ENCODE peak calls at places on chromosome 18, in seven cellular contexts. One of them, this sample, is unnamed.

GRCh38 chr18:23547806-23548205 is 38.5 kb downstream of the NPC1 start:
- DNase-seq in right atrium auricular region: no peak
- DNase-seq in psoas muscle: no peak
- DNase-seq in mammary epithelial cell: peak; percentile 57
- DNase-seq in pancreas: no peak
- DNase-seq in Peyer's patch: no peak
- DNase-seq in GM23338: no peak
- DNase-seq in this sample: no peak

GRCh38 chr18:79420033-79420745 is 24.5 kb downstream of the NFATC1 start:
- DNase-seq in right atrium auricular region: no peak
- DNase-seq in psoas muscle: no peak
- DNase-seq in mammary epithelial cell: no peak
- DNase-seq in pancreas: no peak
- DNase-seq in Peyer's patch: no peak
- DNase-seq in GM23338: no peak
- DNase-seq in this sample: peak; percentile 81

GRCh38 chr18:13658444-13659204 is 67.7 kb downstream of the FAM210A start:
- DNase-seq in right atrium auricular region: no peak
- DNase-seq in psoas muscle: no peak
- DNase-seq in mammary epithelial cell: no peak
- DNase-seq in pancreas: no peak
- DNase-seq in Peyer's patch: no peak
- DNase-seq in GM23338: no peak
- DNase-seq in this sample: no peak

GRCh38 chr18:29147944-29148343 is 971.0 kb upstream of the CDH2 start:
- DNase-seq in right atrium auricular region: no peak
- DNase-seq in psoas muscle: no peak
- DNase-seq in mammary epithelial cell: peak; percentile 34
- DNase-seq in pancreas: no peak
- DNase-seq in Peyer's patch: no peak
- DNase-seq in GM23338: peak; percentile 68
- DNase-seq in this sample: peak; percentile 65

GRCh38 chr18:61333746-61334490 is 688 bp downstream of the CDH20 start:
- DNase-seq in right atrium auricular region: no peak
- DNase-seq in psoas muscle: no peak
- DNase-seq in mammary epithelial cell: peak; percentile 5
- DNase-seq in pancreas: no peak
- DNase-seq in Peyer's patch: no peak
- DNase-seq in GM23338: peak; percentile 65
- DNase-seq in this sample: peak; percentile 83

GRCh38 chr18:23143059-23143831 is 8.0 kb downstream of the CABLES1 start:
- DNase-seq in right atrium auricular region: peak; percentile 82
- DNase-seq in psoas muscle: peak; percentile 31
- DNase-seq in mammary epithelial cell: peak; percentile 80
- DNase-seq in pancreas: no peak
- DNase-seq in Peyer's patch: no peak
- DNase-seq in GM23338: no peak
- DNase-seq in this sample: no peak

GRCh38 chr18:77711096-77711495 is 461.4 kb downstream of the GALR1 start:
- DNase-seq in right atrium auricular region: no peak
- DNase-seq in psoas muscle: no peak
- DNase-seq in mammary epithelial cell: no peak
- DNase-seq in pancreas: no peak
- DNase-seq in Peyer's patch: no peak
- DNase-seq in GM23338: peak; percentile 14
- DNase-seq in this sample: no peak

GRCh38 chr18:6920099-6920955 is 190.8 kb downstream of the ARHGAP28 start:
- DNase-seq in right atrium auricular region: no peak
- DNase-seq in psoas muscle: peak; percentile 18
- DNase-seq in mammary epithelial cell: peak; percentile 64
- DNase-seq in pancreas: peak; percentile 58
- DNase-seq in Peyer's patch: no peak
- DNase-seq in GM23338: peak; percentile 90
- DNase-seq in this sample: peak; percentile 94

GRCh38 chr18:75269140-75269676 is 58.6 kb downstream of the TSHZ1 start:
- DNase-seq in right atrium auricular region: no peak
- DNase-seq in psoas muscle: no peak
- DNase-seq in mammary epithelial cell: no peak
- DNase-seq in pancreas: no peak
- DNase-seq in Peyer's patch: no peak
- DNase-seq in GM23338: no peak
- DNase-seq in this sample: no peak

GRCh38 chr18:57836557-57836956 is 33.4 kb upstream of the ATP8B1 start:
- DNase-seq in right atrium auricular region: no peak
- DNase-seq in psoas muscle: no peak
- DNase-seq in mammary epithelial cell: no peak
- DNase-seq in pancreas: no peak
- DNase-seq in Peyer's patch: no peak
- DNase-seq in GM23338: no peak
- DNase-seq in this sample: no peak

GRCh38 chr18:31424383-31424988 is 23.1 kb upstream of the DSG3 start:
- DNase-seq in right atrium auricular region: no peak
- DNase-seq in psoas muscle: no peak
- DNase-seq in mammary epithelial cell: peak; percentile 31
- DNase-seq in pancreas: no peak
- DNase-seq in Peyer's patch: no peak
- DNase-seq in GM23338: peak; percentile 83
- DNase-seq in this sample: peak; percentile 87

GRCh38 chr18:58391932-58392331 is 237.0 kb downstream of the ALPK2 start:
- DNase-seq in right atrium auricular region: no peak
- DNase-seq in psoas muscle: no peak
- DNase-seq in mammary epithelial cell: no peak
- DNase-seq in pancreas: no peak
- DNase-seq in Peyer's patch: no peak
- DNase-seq in GM23338: no peak
- DNase-seq in this sample: peak; percentile 47

GRCh38 chr18:43893001-43893637 is 615.8 kb upstream of the SYT4 start:
- DNase-seq in right atrium auricular region: no peak
- DNase-seq in psoas muscle: no peak
- DNase-seq in mammary epithelial cell: peak; percentile 92
- DNase-seq in pancreas: no peak
- DNase-seq in Peyer's patch: no peak
- DNase-seq in GM23338: no peak
- DNase-seq in this sample: no peak

GRCh38 chr18:11859282-11859797 is 8.1 kb downstream of the CHMP1B start:
- DNase-seq in right atrium auricular region: no peak
- DNase-seq in psoas muscle: no peak
- DNase-seq in mammary epithelial cell: peak; percentile 39
- DNase-seq in pancreas: no peak
- DNase-seq in Peyer's patch: no peak
- DNase-seq in GM23338: no peak
- DNase-seq in this sample: peak; percentile 43

GRCh38 chr18:13372405-13372995 is 153.9 kb downstream of the LDLRAD4 start:
- DNase-seq in right atrium auricular region: peak; percentile 56
- DNase-seq in psoas muscle: no peak
- DNase-seq in mammary epithelial cell: no peak
- DNase-seq in pancreas: no peak
- DNase-seq in Peyer's patch: no peak
- DNase-seq in GM23338: no peak
- DNase-seq in this sample: no peak

GRCh38 chr18:62616331-62616805 is 93.5 kb downstream of the ZCCHC2 start:
- DNase-seq in right atrium auricular region: no peak
- DNase-seq in psoas muscle: peak; percentile 30
- DNase-seq in mammary epithelial cell: no peak
- DNase-seq in pancreas: no peak
- DNase-seq in Peyer's patch: no peak
- DNase-seq in GM23338: no peak
- DNase-seq in this sample: no peak

GRCh38 chr18:71442830-71443229 is 1101.3 kb downstream of the CBLN2 start:
- DNase-seq in right atrium auricular region: no peak
- DNase-seq in psoas muscle: no peak
- DNase-seq in mammary epithelial cell: no peak
- DNase-seq in pancreas: no peak
- DNase-seq in Peyer's patch: no peak
- DNase-seq in GM23338: no peak
- DNase-seq in this sample: no peak

GRCh38 chr18:13525381-13526029 is 200.9 kb downstream of the FAM210A start:
- DNase-seq in right atrium auricular region: peak; percentile 52
- DNase-seq in psoas muscle: no peak
- DNase-seq in mammary epithelial cell: no peak
- DNase-seq in pancreas: no peak
- DNase-seq in Peyer's patch: no peak
- DNase-seq in GM23338: peak; percentile 35
- DNase-seq in this sample: peak; percentile 57

GRCh38 chr18:7479756-7480155 is 87.4 kb upstream of the PTPRM start:
- DNase-seq in right atrium auricular region: no peak
- DNase-seq in psoas muscle: no peak
- DNase-seq in mammary epithelial cell: no peak
- DNase-seq in pancreas: no peak
- DNase-seq in Peyer's patch: no peak
- DNase-seq in GM23338: no peak
- DNase-seq in this sample: no peak

GRCh38 chr18:75154997-75155396 is 53.9 kb downstream of the PTGR3 start:
- DNase-seq in right atrium auricular region: peak; percentile 43
- DNase-seq in psoas muscle: no peak
- DNase-seq in mammary epithelial cell: no peak
- DNase-seq in pancreas: no peak
- DNase-seq in Peyer's patch: no peak
- DNase-seq in GM23338: no peak
- DNase-seq in this sample: peak; percentile 22

DNA sequence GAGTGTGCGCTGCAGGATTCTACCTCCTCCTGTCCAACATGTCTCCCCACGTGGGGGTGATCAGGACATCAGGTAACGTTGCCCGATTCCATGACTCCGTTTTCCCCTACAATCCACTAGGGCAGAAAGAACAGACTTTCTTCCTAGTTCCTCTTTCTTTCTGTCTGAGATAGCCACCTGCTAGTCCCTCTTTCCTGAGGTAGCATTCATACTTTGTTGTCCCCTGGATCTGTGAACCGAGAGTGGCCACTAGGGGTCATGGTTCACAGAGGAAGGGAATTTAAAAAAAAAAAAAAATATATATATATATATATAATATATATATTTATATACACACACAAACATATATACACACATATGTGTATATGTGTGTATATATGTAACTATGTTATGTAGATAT is 210.0 kb upstream of the ZNF521 start:
- DNase-seq in right atrium auricular region: no peak
- DNase-seq in psoas muscle: no peak
- DNase-seq in mammary epithelial cell: peak; percentile 3
- DNase-seq in pancreas: no peak
- DNase-seq in Peyer's patch: no peak
- DNase-seq in GM23338: peak; percentile 66
- DNase-seq in this sample: peak; percentile 73
- TF ChIP-seq CTCF in right atrium auricular region: peak; percentile 38
- TF ChIP-seq CTCF in psoas muscle: peak; percentile 31
- TF ChIP-seq CTCF in mammary epithelial cell: peak; percentile 53
- TF ChIP-seq CTCF in pancreas: no peak
- TF ChIP-seq CTCF in Peyer's patch: no peak
- TF ChIP-seq CTCF in GM23338: peak; percentile 50
- TF ChIP-seq CTCF in this sample: peak; percentile 79

GRCh38 chr18:9148239-9148552 is 11.6 kb downstream of the ANKRD12 start:
- DNase-seq in right atrium auricular region: no peak
- DNase-seq in psoas muscle: no peak
- DNase-seq in mammary epithelial cell: no peak
- DNase-seq in pancreas: no peak
- DNase-seq in Peyer's patch: no peak
- DNase-seq in GM23338: no peak
- DNase-seq in this sample: no peak
- H3K4me1 ChIP-seq in right atrium auricular region: no peaks in the 10 kb centered on the region
- H3K4me1 ChIP-seq in psoas muscle: peaks cover 92% of the 10 kb centered on the region
- H3K4me1 ChIP-seq in mammary epithelial cell: peaks cover 12% of the 10 kb centered on the region
- H3K4me1 ChIP-seq in pancreas: peaks cover 19% of the 10 kb centered on the region
- H3K4me1 ChIP-seq in Peyer's patch: peaks cover 39% of the 10 kb centered on the region
- H3K4me1 ChIP-seq in GM23338: no peaks in the 10 kb centered on the region
- H3K4me1 ChIP-seq in this sample: no peaks in the 10 kb centered on the region

GRCh38 chr18:805755-806110 is 6.3 kb downstream of the YES1 start:
- DNase-seq in right atrium auricular region: no peak
- DNase-seq in psoas muscle: no peak
- DNase-seq in mammary epithelial cell: no peak
- DNase-seq in pancreas: no peak
- DNase-seq in Peyer's patch: no peak
- DNase-seq in GM23338: no peak
- DNase-seq in this sample: no peak

GRCh38 chr18:809985-810642 is 1.9 kb downstream of the YES1 start:
- DNase-seq in right atrium auricular region: no peak
- DNase-seq in psoas muscle: no peak
- DNase-seq in mammary epithelial cell: no peak
- DNase-seq in pancreas: no peak
- DNase-seq in Peyer's patch: no peak
- DNase-seq in GM23338: no peak
- DNase-seq in this sample: no peak

GRCh38 chr18:808502-808901 is 3.5 kb downstream of the YES1 start:
- DNase-seq in right atrium auricular region: no peak
- DNase-seq in psoas muscle: no peak
- DNase-seq in mammary epithelial cell: no peak
- DNase-seq in pancreas: no peak
- DNase-seq in Peyer's patch: no peak
- DNase-seq in GM23338: no peak
- DNase-seq in this sample: no peak

GRCh38 chr18:805008-805754 is 6.9 kb downstream of the YES1 start:
- DNase-seq in right atrium auricular region: no peak
- DNase-seq in psoas muscle: no peak
- DNase-seq in mammary epithelial cell: no peak
- DNase-seq in pancreas: no peak
- DNase-seq in Peyer's patch: no peak
- DNase-seq in GM23338: no peak
- DNase-seq in this sample: no peak

GRCh38 chr18:808086-808485 is 4.0 kb downstream of the YES1 start:
- DNase-seq in right atrium auricular region: no peak
- DNase-seq in psoas muscle: no peak
- DNase-seq in mammary epithelial cell: peak; percentile 25
- DNase-seq in pancreas: no peak
- DNase-seq in Peyer's patch: no peak
- DNase-seq in GM23338: no peak
- DNase-seq in this sample: no peak
- H3K27ac ChIP-seq in right atrium auricular region: peak overlapping the region; percentile 47
- H3K27ac ChIP-seq in psoas muscle: peak overlapping the region; percentile 73
- H3K27ac ChIP-seq in mammary epithelial cell: no peak overlapping the region
- H3K27ac ChIP-seq in pancreas: no peak overlapping the region
- H3K27ac ChIP-seq in Peyer's patch: no peak overlapping the region
- H3K27ac ChIP-seq in GM23338: peak overlapping the region; percentile 11
- H3K27ac ChIP-seq in this sample: no peak overlapping the region

GRCh38 chr18:66533693-66534092 is 70.2 kb downstream of the CDH19 start:
- DNase-seq in right atrium auricular region: no peak
- DNase-seq in psoas muscle: no peak
- DNase-seq in mammary epithelial cell: no peak
- DNase-seq in pancreas: no peak
- DNase-seq in Peyer's patch: no peak
- DNase-seq in GM23338: peak; percentile 8
- DNase-seq in this sample: no peak
- TF ChIP-seq CTCF in right atrium auricular region: no peak
- TF ChIP-seq CTCF in psoas muscle: no peak
- TF ChIP-seq CTCF in mammary epithelial cell: peak; percentile 21
- TF ChIP-seq CTCF in pancreas: no peak
- TF ChIP-seq CTCF in Peyer's patch: no peak
- TF ChIP-seq CTCF in GM23338: peak; percentile 42
- TF ChIP-seq CTCF in this sample: peak; percentile 60